ENCODE peak calls at places on chromosome 22, in nine cellular contexts. A is Caco-2; Y is H1; U is AG09319; I is WERI-Rb-1; T is chondrocyte; H is ovary; X is neural progenitor cell; F is naive thymus-derived CD8-positive, alpha-beta T cell. B is an unnamed sample.

GRCh38 chr22:21102659-21103267 is 57.0 kb downstream of the LRRC74B start:
- DNase-seq in A (peak; percentile 70), U (peak; percentile 8), H (peak; percentile 78), Y (peak; percentile 96), T (peak; percentile 90), I (peak; percentile 94), X (peak; percentile 90), F (peak; percentile 62), B (no peak)

GRCh38 chr22:44638966-44639739 is 62.9 kb upstream of the PRR5 start:
- DNase-seq in A (no peak), I (peak; percentile 46), X (no peak), Y (no peak), T (peak; percentile 82), H (peak; percentile 35), U (no peak), F (no peak), B (peak; percentile 22)

GRCh38 chr22:48719978-48720661 is 1107.6 kb downstream of the BRD1 start:
- DNase-seq in F (no peak), A (peak; percentile 12), U (no peak), H (no peak), Y (peak; percentile 80), I (peak; percentile 65), T (peak; percentile 56), X (peak; percentile 31), B (no peak)

GRCh38 chr22:44202261-44202789 is 21.6 kb downstream of the PARVG start:
- DNase-seq in A (no peak), U (peak; percentile 50), I (no peak), Y (no peak), F (no peak), H (no peak), X (no peak), T (no peak), B (peak; percentile 73)

GRCh38 chr22:29480512-29481264 is 670 bp downstream of the NEFH start:
- DNase-seq in T (no peak), A (no peak), X (peak; percentile 82), U (no peak), I (no peak), H (peak; percentile 84), F (no peak), Y (peak; percentile 81), B (no peak)

GRCh38 chr22:39563571-39564428 is 6.8 kb upstream of the CACNA1I start:
- DNase-seq in Y (no peak), A (no peak), T (no peak), F (no peak), H (no peak), U (no peak), X (no peak), I (no peak), B (no peak)

GRCh38 chr22:49659924-49660315 is 167.8 kb downstream of the BRD1 start:
- DNase-seq in X (no peak), U (no peak), H (no peak), I (peak; percentile 2), Y (no peak), A (peak; percentile 20), T (no peak), F (no peak), B (no peak)

GRCh38 chr22:48742191-48742555 is 1085.5 kb downstream of the BRD1 start:
- DNase-seq in A (no peak), H (peak; percentile 9), U (no peak), X (no peak), Y (peak; percentile 17), I (no peak), T (peak; percentile 59), F (no peak), B (no peak)

GRCh38 chr22:44192811-44193536 is 12.2 kb downstream of the PARVG start:
- DNase-seq in F (no peak), A (no peak), H (no peak), I (no peak), T (no peak), Y (no peak), U (no peak), X (no peak), B (no peak)

GRCh38 chr22:28013611-28014010 is 94.6 kb upstream of the PITPNB start:
- DNase-seq in X (no peak), A (no peak), T (peak; percentile 50), F (no peak), H (peak; percentile 25), U (no peak), I (no peak), Y (no peak), B (no peak)

GRCh38 chr22:38652858-38653257 is 3.3 kb downstream of the FAM227A start:
- DNase-seq in Y (no peak), T (no peak), U (no peak), F (no peak), H (no peak), A (no peak), I (no peak), X (no peak), B (no peak)

GRCh38 chr22:38882480-38882879 is 10.5 kb upstream of the CBX6 start:
- DNase-seq in Y (no peak), X (no peak), T (no peak), F (no peak), I (no peak), H (peak; percentile 73), A (no peak), U (no peak), B (no peak)

GRCh38 chr22:28983190-28983589 is 78.4 kb downstream of the C22orf31 start:
- DNase-seq in I (peak; percentile 24), F (no peak), X (no peak), H (no peak), Y (no peak), A (peak; percentile 63), T (no peak), U (no peak), B (no peak)

GRCh38 chr22:21755855-21756284 is 20.3 kb upstream of the YPEL1 start:
- DNase-seq in H (no peak), F (no peak), I (no peak), T (peak; percentile 9), A (no peak), X (no peak), U (no peak), Y (no peak), B (no peak)

GRCh38 chr22:20656902-20657836 is 116.7 kb upstream of the SERPIND1 start:
- DNase-seq in X (no peak), A (no peak), T (no peak), H (no peak), F (no peak), Y (peak; percentile 16), U (no peak), I (no peak), B (no peak)